ENCODE peak calls at places on chromosomes 13 and 19, in eight cellular contexts. Q, G, Z, I, X, K, O and C are unnamed samples. For H3K27me3, the result is how much of the 10 kb centered on the place peaks cover.

GRCh38 chr19:11813801-11814706 is at the start of gene ZNF440:
- DNase-seq in Z (peak), G (peak), O (peak), I (peak), Q (peak), K (peak), X (peak), C (peak)

GRCh38 chr19:29785955-29786589 is 25.7 kb upstream of the CCNE1 start:
- DNase-seq in X (no peak), I (no peak), Q (no peak), Z (no peak), O (no peak), G (no peak), K (no peak), C (peak)

GRCh38 chr19:12641456-12641855 is 25.1 kb downstream of the MAN2B1 start:
- DNase-seq in Q (no peak), K (no peak), Z (no peak), I (no peak), O (no peak), X (no peak), G (no peak), C (no peak)

GRCh38 chr13:52432456-52432855 is 18.0 kb downstream of the VPS36 start:
- DNase-seq in O (no peak), G (no peak), Z (no peak), K (no peak), Q (no peak), I (no peak), X (no peak), C (no peak)

GRCh38 chr13:45325806-45326205 is 15.2 kb downstream of the TPT1 start:
- DNase-seq in O (no peak), I (no peak), Q (no peak), Z (peak), K (no peak), X (peak), G (peak), C (peak)

GRCh38 chr13:108377646-108378206 is 108.2 kb downstream of the TNFSF13B start:
- DNase-seq in Q (no peak), Z (no peak), G (no peak), K (no peak), O (no peak), X (no peak), I (no peak), C (no peak)

GRCh38 chr13:79354285-79354684 is 51.8 kb downstream of the RBM26 start:
- DNase-seq in X (no peak), Q (no peak), G (no peak), Z (no peak), K (no peak), O (no peak), I (no peak), C (no peak)

GRCh38 chr13:113974304-113975281 is 717 bp upstream of the C13orf46 start:
- DNase-seq in O (no peak), I (no peak), G (no peak), Q (no peak), Z (no peak), K (peak), X (no peak), C (no peak)

GRCh38 chr13:77868717-77869116 is 49.9 kb downstream of the EDNRB start:
- DNase-seq in K (no peak), G (peak), Z (no peak), O (no peak), Q (no peak), X (no peak), I (no peak), C (no peak)

GRCh38 chr13:24176351-24177101 is 16.0 kb downstream of the SPATA13 start:
- DNase-seq in Q (no peak), I (no peak), Z (peak), K (peak), G (no peak), O (no peak), X (no peak), C (no peak)

GRCh38 chr19:32674153-32674958 is 624 bp downstream of the ANKRD27 start:
- DNase-seq in X (no peak), O (no peak), K (no peak), I (no peak), Q (no peak), Z (no peak), G (no peak), C (no peak)

GRCh38 chr13:26468203-26468602 is 89.3 kb upstream of the WASF3 start:
- DNase-seq in G (no peak), Z (no peak), Q (no peak), O (no peak), I (no peak), K (no peak), X (no peak), C (no peak)

GRCh38 chr13:94824601-94825000 is 112.3 kb upstream of the SOX21 start:
- DNase-seq in X (no peak), I (no peak), K (no peak), G (no peak), O (no peak), Q (no peak), Z (no peak), C (no peak)

GRCh38 chr13:113157206-113157928 is 1.1 kb upstream of the PROZ start:
- DNase-seq in O (no peak), K (no peak), G (no peak), X (no peak), Z (no peak), Q (no peak), I (no peak), C (no peak)

GRCh38 chr13:18948012-18948663 is 233.5 kb downstream of the TUBA3C start:
- DNase-seq in O (no peak), Z (no peak), Q (no peak), I (no peak), X (no peak), G (no peak), K (no peak), C (no peak)

GRCh38 chr13:91154553-91154952 is 192.9 kb upstream of the MIR17HG start:
- DNase-seq in K (no peak), G (no peak), I (no peak), Z (peak), Q (no peak), O (no peak), X (no peak), C (peak)

GRCh38 chr19:31586282-31586681 is 237.0 kb upstream of the TSHZ3 start:
- DNase-seq in G (no peak), K (no peak), Z (peak), Q (no peak), X (no peak), O (no peak), I (no peak), C (peak)

GRCh38 chr19:55117063-55117635 is 288 bp downstream of the PPP1R12C start:
- DNase-seq in Z (no peak), O (no peak), X (no peak), G (no peak), Q (no peak), K (peak), I (no peak), C (peak)

GRCh38 chr13:30091691-30092090 is 215.7 kb downstream of the KATNAL1 start:
- DNase-seq in I (no peak), X (no peak), Z (no peak), G (no peak), O (no peak), K (no peak), Q (no peak), C (no peak)

GRCh38 chr13:33014291-33014690 is 1.9 kb upstream of the KL start:
- DNase-seq in I (no peak), Z (peak), G (no peak), Q (no peak), K (no peak), X (no peak), O (no peak), C (no peak)
- H3K27me3 ChIP-seq in I (under half), Z (under half), G (half or more), Q (under half), K (under half), X (half or more), O (under half), C (under half)

GRCh38 chr19:41999071-41999877 is 5.2 kb upstream of the ATP1A3 start:
- DNase-seq in G (no peak), Q (no peak), I (no peak), K (no peak), O (no peak), X (no peak), Z (no peak), C (no peak)
- H3K27me3 ChIP-seq in G (half or more), Q (half or more), I (under half), K (under half), O (half or more), X (half or more), Z (under half), C (under half)

GRCh38 chr19:42330521-42330835 is 5.0 kb downstream of the MEGF8 start:
- DNase-seq in K (no peak), G (no peak), I (no peak), Q (no peak), Z (no peak), X (peak), O (no peak), C (no peak)

GRCh38 chr19:42333018-42333417 is 7.6 kb downstream of the MEGF8 start:
- DNase-seq in I (no peak), X (no peak), O (no peak), Q (no peak), G (no peak), Z (no peak), K (no peak), C (no peak)

GRCh38 chr19:42333975-42334696 is 8.7 kb downstream of the MEGF8 start:
- DNase-seq in Q (no peak), K (no peak), O (no peak), Z (no peak), G (no peak), X (no peak), I (no peak), C (no peak)

GRCh38 chr19:42334697-42335373 is 9.4 kb downstream of the MEGF8 start:
- DNase-seq in Q (no peak), I (no peak), X (no peak), K (no peak), Z (no peak), O (no peak), G (no peak), C (no peak)

GRCh38 chr19:42332059-42332458 is 6.6 kb downstream of the MEGF8 start:
- DNase-seq in X (no peak), G (no peak), O (no peak), K (no peak), Z (no peak), I (no peak), Q (no peak), C (no peak)
- H3K27me3 ChIP-seq in X (under half), G (under half), O (under half), K (under half), Z (under half), I (under half), Q (under half), C (under half)

GRCh38 chr19:13644648-13645047 is 119.7 kb upstream of the MRI1 start:
- DNase-seq in O (no peak), X (no peak), G (no peak), Q (no peak), I (no peak), Z (no peak), K (no peak), C (no peak)
- H3K27me3 ChIP-seq in O (under half), X (under half), G (under half), Q (under half), I (under half), Z (under half), K (under half), C (under half)